ENCODE peak calls at places on chromosomes 6 and 20, in ten cellular contexts. I is AG09309, W is fibroblast of mammary gland, N is H9, X is omental fat pad, M is progenitor cell of endocrine pancreas, Y is Peyer's patch, O is MCF 10A, C is Panc1, U is heart right ventricle. D is an unnamed sample.

GRCh38 chr20:63044605-63045004 is 37.8 kb upstream of the BHLHE23 start:
- DNase-seq in C (no peak), U (no peak), Y (no peak), I (no peak), W (no peak), M (no peak), X (no peak), N (no peak), O (no peak), D (peak)

GRCh38 chr20:59835448-59836395 is 97.7 kb downstream of the SYCP2 start:
- DNase-seq in O (peak), M (no peak), Y (no peak), W (peak), U (peak), X (no peak), C (no peak), I (no peak), N (peak), D (no peak)

GRCh38 chr20:9886227-9886626 is 47.4 kb upstream of the PAK5 start:
- DNase-seq in Y (no peak), C (no peak), M (no peak), I (no peak), O (peak), W (peak), X (no peak), U (no peak), N (no peak), D (no peak)

GRCh38 chr20:24977797-24978196 is 14.8 kb downstream of the APMAP start:
- DNase-seq in N (no peak), C (no peak), I (no peak), O (no peak), X (no peak), Y (no peak), W (no peak), M (no peak), U (no peak), D (no peak)

GRCh38 chr6:124753001-124753400 is 209.2 kb upstream of the RNF217 start:
- DNase-seq in U (no peak), W (no peak), C (no peak), I (no peak), X (no peak), O (no peak), N (no peak), M (no peak), Y (no peak), D (no peak)

GRCh38 chr6:109165392-109165964 is 70.2 kb downstream of the CEP57L1 start:
- DNase-seq in N (no peak), I (peak), X (no peak), W (peak), Y (no peak), M (no peak), C (no peak), O (peak), U (no peak), D (no peak)

GRCh38 chr6:123215211-123215610 is 219.2 kb downstream of the CLVS2 start:
- DNase-seq in M (no peak), X (no peak), W (no peak), U (no peak), O (no peak), N (no peak), Y (no peak), I (no peak), C (no peak), D (no peak)

GRCh38 chr6:22470454-22471368 is 98.7 kb upstream of the HDGFL1 start:
- DNase-seq in Y (no peak), O (peak), N (no peak), C (peak), W (peak), U (no peak), X (no peak), M (no peak), I (peak), D (no peak)

GRCh38 chr20:50019466-50020256 is 36.9 kb downstream of the SNAI1 start:
- DNase-seq in Y (no peak), M (no peak), O (peak), C (no peak), X (peak), N (no peak), I (no peak), W (no peak), U (peak), D (no peak)

GRCh38 chr6:142833054-142833453 is 111.9 kb downstream of the HIVEP2 start:
- DNase-seq in M (no peak), N (no peak), W (peak), X (no peak), I (peak), Y (no peak), U (no peak), C (peak), O (peak), D (no peak)

GRCh38 chr6:126307859-126308258 is 32.1 kb upstream of the CENPW start:
- DNase-seq in N (no peak), M (no peak), U (no peak), C (no peak), X (peak), W (peak), Y (no peak), I (peak), O (peak), D (no peak)

GRCh38 chr6:169579712-169580111 is 122.1 kb downstream of the WDR27 start:
- DNase-seq in W (no peak), U (no peak), X (no peak), M (no peak), O (peak), N (no peak), C (no peak), I (no peak), Y (no peak), D (no peak)

GRCh38 chr20:62358171-62358719 is 8.9 kb downstream of the LAMA5 start:
- DNase-seq in U (peak), I (no peak), N (no peak), O (peak), W (no peak), C (no peak), M (no peak), Y (no peak), X (no peak), D (peak)

GRCh38 chr6:109869398-109870165 is 108.5 kb upstream of the GPR6 start:
- DNase-seq in I (no peak), Y (no peak), C (no peak), X (no peak), O (no peak), N (no peak), U (no peak), W (peak), M (no peak), D (no peak)

GRCh38 chr6:99276747-99277146 is 72.7 kb downstream of the FAXC start:
- DNase-seq in X (no peak), M (no peak), Y (no peak), N (no peak), U (no peak), W (no peak), C (no peak), I (no peak), O (no peak), D (no peak)

GRCh38 chr6:99287523-99287922 is 62.0 kb downstream of the FAXC start:
- DNase-seq in Y (no peak), M (no peak), C (no peak), W (no peak), N (no peak), X (no peak), I (no peak), O (no peak), U (no peak), D (no peak)

GRCh38 chr6:99285881-99286280 is 63.6 kb downstream of the FAXC start:
- DNase-seq in C (no peak), Y (no peak), M (no peak), X (no peak), N (no peak), I (no peak), O (no peak), U (no peak), W (no peak), D (no peak)

GRCh38 chr6:99282479-99283062 is 66.9 kb downstream of the FAXC start:
- DNase-seq in M (no peak), W (peak), U (no peak), C (no peak), N (no peak), O (peak), Y (no peak), I (no peak), X (no peak), D (no peak)
- TF ChIP-seq CTCF in M (peak), W (peak), U (peak), C (peak), N (peak), O (peak), Y (peak), I (peak), X (no peak), D (peak)

GRCh38 chr20:42763015-42763414 is 426.7 kb downstream of the PTPRT start:
- DNase-seq in W (no peak), X (no peak), N (no peak), O (no peak), C (no peak), Y (no peak), U (no peak), I (no peak), M (no peak), D (no peak)
- TF ChIP-seq CTCF in W (no peak), X (no peak), N (no peak), O (no peak), C (no peak), Y (no peak), U (no peak), I (no peak), M (no peak), D (no peak)

DNA sequence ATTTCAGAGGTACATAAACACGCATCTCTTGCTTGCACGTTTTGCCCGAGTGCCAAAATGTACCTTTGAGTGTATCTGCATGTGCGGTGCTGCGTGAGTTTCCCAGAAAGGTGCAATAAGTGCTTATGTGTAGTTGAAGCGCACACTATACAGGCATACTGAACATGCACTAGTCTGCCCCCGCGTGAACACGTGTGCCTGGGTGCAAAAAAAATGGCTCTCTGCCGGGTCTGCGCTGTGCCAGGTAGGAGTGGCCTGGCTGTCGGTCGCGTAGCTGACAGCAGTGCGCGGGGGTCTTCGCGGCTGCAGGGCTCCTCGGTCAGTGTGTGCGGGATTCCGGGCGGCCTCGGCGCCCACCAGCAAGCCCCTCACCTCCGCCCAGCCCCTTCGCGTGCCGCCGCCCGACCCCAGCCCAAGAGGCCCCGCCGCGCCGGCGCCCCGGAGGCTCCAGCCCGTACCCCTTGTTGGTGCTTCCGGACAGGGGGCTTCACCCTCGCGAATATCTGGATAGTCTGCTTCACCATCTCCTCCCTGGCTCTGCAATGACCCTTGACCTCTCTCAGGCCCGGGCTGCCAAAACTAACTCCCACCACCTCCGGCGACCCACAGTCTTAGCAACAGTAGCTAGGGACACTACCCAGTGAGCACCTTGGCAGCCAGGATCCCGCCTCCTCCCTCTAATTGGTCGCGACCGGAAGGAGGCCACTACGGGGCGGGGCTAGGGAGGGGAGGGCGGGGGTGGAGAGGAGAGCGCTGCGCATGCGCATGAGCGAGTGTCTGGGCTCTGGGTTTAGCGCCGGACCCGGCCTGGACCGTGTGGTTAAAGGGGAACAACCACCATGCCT is at the start of gene KIF6:
- DNase-seq in M (peak), Y (peak), N (peak), W (peak), I (peak), X (peak), C (no peak), U (peak), O (peak), D (peak)
- TF ChIP-seq CTCF in M (no peak), Y (no peak), N (no peak), W (no peak), I (no peak), X (no peak), C (no peak), U (no peak), O (no peak), D (no peak)

GRCh38 chr20:8019178-8019997 is at the start of gene TMX4:
- DNase-seq in Y (peak), I (peak), C (peak), W (peak), M (peak), N (peak), O (peak), U (peak), X (peak), D (peak)
- TF ChIP-seq CTCF in Y (peak), I (peak), C (peak), W (no peak), M (peak), N (peak), O (peak), U (peak), X (peak), D (peak)

GRCh38 chr6:43608310-43608763 is 20.7 kb downstream of the GTPBP2 start:
- DNase-seq in X (peak), W (peak), I (no peak), U (no peak), C (peak), O (peak), M (peak), N (peak), Y (peak), D (peak)

GRCh38 chr6:43609402-43609801 is 19.7 kb downstream of the GTPBP2 start:
- DNase-seq in W (no peak), O (no peak), I (no peak), M (no peak), U (no peak), X (no peak), C (no peak), Y (no peak), N (no peak), D (no peak)

GRCh38 chr6:43610431-43610830 is 18.6 kb downstream of the GTPBP2 start:
- DNase-seq in Y (no peak), X (no peak), U (no peak), M (no peak), N (no peak), I (no peak), O (no peak), C (no peak), W (no peak), D (no peak)

GRCh38 chr6:43606019-43606418 is 23.0 kb downstream of the GTPBP2 start:
- DNase-seq in W (no peak), C (no peak), U (no peak), I (no peak), M (no peak), O (no peak), X (no peak), N (no peak), Y (no peak), D (no peak)

DNA sequence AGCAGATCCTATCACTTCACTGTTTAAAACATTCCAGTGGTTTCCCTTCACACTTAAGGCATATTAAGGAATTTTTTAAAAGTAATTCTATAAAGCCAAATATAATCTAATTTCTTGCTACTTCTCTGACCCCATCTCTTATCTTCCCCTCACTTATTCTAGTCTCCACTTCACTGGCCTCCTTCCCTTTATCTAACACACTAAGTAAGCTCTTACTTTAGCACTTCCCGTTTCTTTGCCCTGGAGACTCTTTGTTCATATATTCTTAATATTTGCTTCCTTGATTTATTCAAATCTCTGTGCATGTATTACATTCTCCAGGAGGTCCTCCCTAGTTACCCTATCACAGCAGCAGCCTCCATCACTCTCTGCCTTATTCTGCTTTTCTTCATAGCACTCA is 20.3 kb downstream of the GTPBP2 start:
- DNase-seq in W (no peak), X (no peak), Y (no peak), M (no peak), U (no peak), C (no peak), O (no peak), I (no peak), N (no peak), D (no peak)
- TF ChIP-seq CTCF in W (no peak), X (no peak), Y (no peak), M (no peak), U (no peak), C (no peak), O (no peak), I (no peak), N (no peak), D (no peak)

DNA sequence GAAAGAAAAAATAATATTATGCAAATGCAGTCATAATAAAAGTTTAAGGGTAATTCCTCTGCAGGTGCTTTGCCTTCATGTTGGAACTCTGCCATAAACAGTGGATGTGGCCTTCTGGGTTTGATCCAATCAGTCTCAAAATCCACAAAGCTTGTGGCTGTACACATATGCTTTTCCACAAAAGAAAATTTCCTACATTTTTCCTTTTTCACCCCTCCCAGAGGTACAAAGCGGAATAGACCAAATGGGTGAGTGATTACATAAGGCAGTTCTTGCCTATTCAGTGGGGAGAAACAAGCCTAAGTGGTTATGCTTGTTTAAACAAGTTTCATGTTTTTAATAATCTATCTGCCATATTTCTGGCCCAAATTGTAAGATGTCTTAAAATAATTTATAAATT is 16.7 kb downstream of the CALHM5 start:
- DNase-seq in M (no peak), C (no peak), O (no peak), Y (no peak), X (no peak), N (no peak), I (no peak), W (no peak), U (no peak), D (no peak)
- TF ChIP-seq CTCF in M (no peak), C (peak), O (no peak), Y (no peak), X (no peak), N (no peak), I (no peak), W (no peak), U (no peak), D (no peak)

DNA sequence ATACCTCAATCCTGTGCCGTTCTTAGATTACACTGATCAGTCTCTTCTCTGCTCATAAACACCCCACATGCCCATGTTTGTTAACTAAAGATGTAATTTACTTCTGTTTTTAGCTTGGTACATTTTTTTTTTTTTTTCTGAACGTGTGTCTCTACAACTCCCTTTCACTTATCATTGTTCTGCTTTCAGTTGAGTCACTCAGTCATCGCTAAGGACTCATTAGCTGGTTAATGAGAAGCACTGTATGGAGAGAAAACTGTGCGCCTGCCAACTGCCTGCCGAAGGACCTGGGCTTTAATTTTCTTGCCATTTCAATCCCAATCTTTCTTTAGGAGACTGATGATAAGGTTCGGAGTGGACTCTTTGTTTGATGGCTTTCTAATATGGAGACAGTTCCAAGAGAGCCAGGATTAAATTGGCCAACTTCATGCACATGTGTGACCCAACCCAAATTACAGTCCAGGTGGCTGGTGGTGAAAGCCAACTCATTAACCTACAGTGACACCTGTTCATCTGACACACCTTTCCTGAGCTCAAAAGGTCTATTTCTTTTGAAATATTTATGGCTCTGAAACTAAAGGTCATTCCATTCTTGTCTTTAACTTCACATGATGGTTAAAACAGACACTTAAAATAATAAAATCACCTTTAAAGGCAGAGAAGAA is 334.2 kb downstream of the BCKDHB start:
- DNase-seq in C (no peak), O (no peak), U (no peak), X (no peak), W (no peak), M (no peak), Y (no peak), I (no peak), N (no peak), D (no peak)
- TF ChIP-seq CTCF in C (no peak), O (no peak), U (no peak), X (no peak), W (no peak), M (no peak), Y (no peak), I (no peak), N (no peak), D (no peak)

GRCh38 chr6:154521412-154521811 is 10.9 kb upstream of the CNKSR3 start:
- DNase-seq in Y (no peak), I (no peak), C (no peak), W (no peak), M (no peak), N (no peak), O (no peak), U (no peak), X (no peak), D (no peak)

GRCh38 chr6:154522576-154522975 is 12.1 kb upstream of the CNKSR3 start:
- DNase-seq in U (no peak), N (no peak), O (no peak), M (no peak), X (no peak), C (no peak), Y (no peak), W (no peak), I (no peak), D (no peak)

GRCh38 chr6:154516276-154516675 is 5.8 kb upstream of the CNKSR3 start:
- DNase-seq in Y (no peak), N (no peak), M (no peak), W (no peak), I (no peak), O (no peak), U (no peak), X (no peak), C (no peak), D (no peak)

GRCh38 chr6:154518386-154518785 is 7.9 kb upstream of the CNKSR3 start:
- DNase-seq in C (no peak), U (no peak), X (no peak), M (no peak), O (no peak), Y (no peak), W (no peak), N (no peak), I (no peak), D (no peak)

DNA sequence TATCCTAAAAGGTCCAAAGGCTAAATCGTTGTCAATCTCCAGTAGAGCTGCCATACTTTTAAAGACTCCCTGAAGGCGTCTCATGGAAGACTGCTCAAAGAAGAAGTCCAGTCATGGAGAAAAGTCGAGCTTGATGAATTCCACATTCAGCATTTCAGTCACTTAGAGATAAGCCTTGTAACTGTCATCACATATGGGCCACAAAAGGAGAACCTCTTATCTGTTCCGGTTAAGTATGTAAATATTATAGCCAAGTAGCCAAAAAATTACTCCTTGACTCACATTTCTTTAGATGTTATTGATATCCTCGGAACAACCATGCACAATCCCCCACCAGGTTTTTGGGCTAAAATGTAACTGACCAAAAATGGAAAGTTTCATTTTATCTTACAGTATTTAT is 9.8 kb upstream of the CNKSR3 start:
- DNase-seq in M (no peak), W (no peak), C (no peak), O (no peak), I (no peak), N (no peak), U (no peak), Y (no peak), X (no peak), D (no peak)
- TF ChIP-seq CTCF in M (no peak), W (no peak), C (no peak), O (no peak), I (no peak), N (no peak), U (no peak), Y (no peak), X (no peak), D (no peak)